ENCODE peak calls at places on chromosomes 4 and X, in four cellular contexts. S is ovary, P is HFF-Myc, J is ureter. B is an unnamed sample.

GRCh38 chr4:20529681-20530080 is 170.6 kb upstream of the PACRGL start:
- DNase-seq in S (no peak), J (no peak), P (no peak), B (no peak)

GRCh38 chrX:49103637-49104036 is 19.9 kb downstream of the GPKOW start:
- DNase-seq in J (no peak), P (no peak), S (no peak), B (no peak)

GRCh38 chr4:137531951-137532868 is at the start of gene PCDH18:
- DNase-seq in J (peak; percentile 90), S (peak; percentile 93), P (peak; percentile 100), B (peak; percentile 95)

GRCh38 chr4:61583696-61584095 is 383.6 kb downstream of the ADGRL3 start:
- DNase-seq in S (no peak), J (no peak), P (no peak), B (no peak)

GRCh38 chrX:120556251-120556650 is 4.5 kb downstream of the CUL4B start:
- DNase-seq in J (no peak), P (no peak), S (no peak), B (no peak)

GRCh38 chrX:111504941-111505340 is 6.5 kb upstream of the SERTM2 start:
- DNase-seq in J (no peak), P (no peak), S (no peak), B (no peak)

GRCh38 chr4:160717848-160718247 is 1446.0 kb downstream of the FSTL5 start:
- DNase-seq in P (no peak), S (no peak), J (no peak), B (no peak)

GRCh38 chrX:17580529-17581155 is 156.7 kb upstream of the SCML1 start:
- DNase-seq in P (peak; percentile 35), S (no peak), J (no peak), B (peak; percentile 58)

B was measured in HFFc6.